ENCODE peak calls at places on chromosome 10, in six cellular contexts. S is activated naive CD4-positive, alpha-beta T cell treated with anti-CD3 and anti-CD28 coated beads, Interleukin-2, amount 10 ng/mL, durations not matched to agents 7 days and 5 days; U is neural progenitor cell; Q is stromal cell of bone marrow; W is NCI-H345; C is CD8-positive, alpha-beta memory T cell. M is an unnamed sample.

GRCh38 chr10:60305394-60305892 is 84.2 kb downstream of the ANK3 start:
- DNase-seq in S (no peak), C (no peak), W (no peak), Q (peak), U (no peak), M (no peak)

GRCh38 chr10:96512997-96513685 is 585 bp downstream of the TLL2 start:
- DNase-seq in Q (no peak), S (peak), U (peak), C (peak), W (peak), M (peak)

GRCh38 chr10:50623299-50624153 is at the start of gene SGMS1:
- DNase-seq in W (peak), Q (peak), S (peak), C (peak), U (peak), M (peak)

GRCh38 chr10:30039567-30039966 is 19.8 kb downstream of the JCAD start:
- DNase-seq in U (no peak), S (no peak), C (no peak), W (no peak), Q (no peak), M (no peak)

GRCh38 chr10:42875792-42876191 is 93.2 kb downstream of the BMS1 start:
- DNase-seq in C (no peak), U (peak), Q (no peak), W (no peak), S (no peak), M (no peak)

GRCh38 chr10:78335371-78335690 is 301.7 kb downstream of the RPS24 start:
- DNase-seq in S (no peak), W (no peak), U (no peak), C (no peak), Q (no peak), M (no peak)

GRCh38 chr10:113329121-113329596 is 223.7 kb upstream of the HABP2 start:
- DNase-seq in W (no peak), C (no peak), U (no peak), Q (peak), S (no peak), M (no peak)

GRCh38 chr10:125035136-125035535 is 93.2 kb downstream of the ZRANB1 start:
- DNase-seq in Q (peak), S (no peak), W (no peak), C (no peak), U (no peak), M (no peak)

GRCh38 chr10:29332061-29332760 is 43.3 kb downstream of the LYZL1 start:
- DNase-seq in U (no peak), S (no peak), C (no peak), W (no peak), Q (no peak), M (no peak)

GRCh38 chr10:69317175-69318086 is 39.1 kb downstream of the HK1 start:
- DNase-seq in S (no peak), C (no peak), W (no peak), Q (no peak), U (no peak), M (peak)

GRCh38 chr10:124685251-124685650 is 58.9 kb downstream of the FAM53B start:
- DNase-seq in W (no peak), S (no peak), U (no peak), C (no peak), Q (no peak), M (no peak)

GRCh38 chr10:111440501-111440900 is 363.7 kb downstream of the ADRA2A start:
- DNase-seq in Q (no peak), S (no peak), W (no peak), C (no peak), U (no peak), M (no peak)

GRCh38 chr10:113051456-113051855 is 101.4 kb downstream of the TCF7L2 start:
- DNase-seq in C (no peak), S (no peak), W (no peak), Q (no peak), U (no peak), M (no peak)

GRCh38 chr10:91974960-91975359 is 51.4 kb downstream of the BTAF1 start:
- DNase-seq in W (no peak), C (no peak), S (no peak), U (no peak), Q (peak), M (no peak)

GRCh38 chr10:123000155-123000554 is 8.4 kb downstream of the IKZF5 start:
- DNase-seq in U (no peak), C (no peak), W (no peak), S (no peak), Q (no peak), M (no peak)

GRCh38 chr10:34181545-34182300 is 633.4 kb downstream of the PARD3 start:
- DNase-seq in U (peak), C (no peak), S (no peak), Q (no peak), W (no peak), M (no peak)

GRCh38 chr10:91557540-91558231 is 75.2 kb downstream of the PPP1R3C start:
- DNase-seq in S (no peak), W (no peak), C (no peak), Q (no peak), U (no peak), M (no peak)

GRCh38 chr10:21174670-21175495 is 277.8 kb upstream of the NEBL start:
- DNase-seq in S (no peak), Q (no peak), U (peak), W (no peak), C (no peak), M (no peak)

GRCh38 chr10:49367600-49367999 is 28.3 kb downstream of the DRGX start:
- DNase-seq in C (no peak), S (no peak), U (no peak), W (no peak), Q (no peak), M (no peak)

M was measured in activated effector memory CD4-positive, alpha-beta T cell treated with anti-CD3 and anti-CD28 coated beads, Interleukin-2, amount 50 U/mL, for 16 hours.